ENCODE peak calls at places on chromosome 11, in five cellular contexts. One of them, this sample, is unnamed.

GRCh38 chr11:110069158-110069737 is 23.9 kb upstream of the ZC3H12C start:
- DNase-seq in frontal cortex: no peak
- DNase-seq in C1 segment of cervical spinal cord: peak; percentile 5
- DNase-seq in GM12865: peak; percentile 37
- DNase-seq in GM03348: peak; percentile 55
- DNase-seq in this sample: no peak

GRCh38 chr11:75272391-75272790 is 31.8 kb downstream of the TPBGL start:
- DNase-seq in frontal cortex: no peak
- DNase-seq in C1 segment of cervical spinal cord: no peak
- DNase-seq in GM12865: no peak
- DNase-seq in GM03348: no peak
- DNase-seq in this sample: no peak

GRCh38 chr11:35307221-35307621 is 112.1 kb downstream of the SLC1A2 start:
- DNase-seq in frontal cortex: peak; percentile 27
- DNase-seq in C1 segment of cervical spinal cord: no peak
- DNase-seq in GM12865: no peak
- DNase-seq in GM03348: no peak
- DNase-seq in this sample: no peak

GRCh38 chr11:71446942-71447688 is 1.1 kb downstream of the DHCR7 start:
- DNase-seq in frontal cortex: no peak
- DNase-seq in C1 segment of cervical spinal cord: no peak
- DNase-seq in GM12865: no peak
- DNase-seq in GM03348: peak; percentile 80
- DNase-seq in this sample: no peak

GRCh38 chr11:10205928-10206327 is 88.1 kb downstream of the SBF2 start:
- DNase-seq in frontal cortex: no peak
- DNase-seq in C1 segment of cervical spinal cord: no peak
- DNase-seq in GM12865: no peak
- DNase-seq in GM03348: no peak
- DNase-seq in this sample: no peak

GRCh38 chr11:554824-555499 is 5.6 kb downstream of the LMNTD2 start:
- DNase-seq in frontal cortex: peak; percentile 86
- DNase-seq in C1 segment of cervical spinal cord: no peak
- DNase-seq in GM12865: peak; percentile 88
- DNase-seq in GM03348: peak; percentile 73
- DNase-seq in this sample: peak; percentile 68

GRCh38 chr11:30635401-30635989 is 49.3 kb upstream of the MPPED2 start:
- DNase-seq in frontal cortex: peak; percentile 6
- DNase-seq in C1 segment of cervical spinal cord: peak; percentile 83
- DNase-seq in GM12865: no peak
- DNase-seq in GM03348: no peak
- DNase-seq in this sample: no peak

GRCh38 chr11:69433741-69434140 is 47.7 kb upstream of the LINC01488 start:
- DNase-seq in frontal cortex: no peak
- DNase-seq in C1 segment of cervical spinal cord: no peak
- DNase-seq in GM12865: no peak
- DNase-seq in GM03348: no peak
- DNase-seq in this sample: no peak

GRCh38 chr11:119589011-119589410 is 140.0 kb downstream of the NECTIN1 start:
- DNase-seq in frontal cortex: no peak
- DNase-seq in C1 segment of cervical spinal cord: peak; percentile 25
- DNase-seq in GM12865: no peak
- DNase-seq in GM03348: no peak
- DNase-seq in this sample: no peak

GRCh38 chr11:31786996-31787685 is 24.0 kb downstream of the PAX6 start:
- DNase-seq in frontal cortex: no peak
- DNase-seq in C1 segment of cervical spinal cord: no peak
- DNase-seq in GM12865: no peak
- DNase-seq in GM03348: no peak
- DNase-seq in this sample: no peak

GRCh38 chr11:35330156-35330889 is 89.0 kb downstream of the SLC1A2 start:
- DNase-seq in frontal cortex: no peak
- DNase-seq in C1 segment of cervical spinal cord: no peak
- DNase-seq in GM12865: no peak
- DNase-seq in GM03348: no peak
- DNase-seq in this sample: no peak

GRCh38 chr11:30282289-30282631 is 40.6 kb upstream of the ARL14EP start:
- DNase-seq in frontal cortex: no peak
- DNase-seq in C1 segment of cervical spinal cord: no peak
- DNase-seq in GM12865: peak; percentile 79
- DNase-seq in GM03348: no peak
- DNase-seq in this sample: peak; percentile 8

GRCh38 chr11:32885556-32885955 is 7.1 kb upstream of the QSER1 start:
- DNase-seq in frontal cortex: no peak
- DNase-seq in C1 segment of cervical spinal cord: no peak
- DNase-seq in GM12865: no peak
- DNase-seq in GM03348: no peak
- DNase-seq in this sample: no peak